ENCODE peak calls at places on chromosomes 2 and 18, in four cellular contexts. H, T, U and I are unnamed samples.

GRCh38 chr2:85032621-85033020 is 61.7 kb downstream of the KCMF1 start:
- DNase-seq in T (no peak), H (no peak), U (no peak), I (no peak)

GRCh38 chr2:74935883-74936483 is 22.5 kb upstream of the POLE4 start:
- DNase-seq in U (no peak), H (no peak), T (no peak), I (no peak)

GRCh38 chr2:55363636-55364035 is 56.0 kb downstream of the CCDC88A start:
- DNase-seq in U (no peak), H (no peak), T (no peak), I (no peak)

GRCh38 chr18:11407900-11408299 is 201.5 kb upstream of the SLC35G4 start:
- DNase-seq in H (no peak), U (no peak), T (no peak), I (no peak)

GRCh38 chr18:31428211-31428610 is 19.3 kb upstream of the DSG3 start:
- DNase-seq in T (no peak), U (no peak), H (no peak), I (no peak)

GRCh38 chr2:205198130-205198505 is 484.2 kb upstream of the NRP2 start:
- DNase-seq in H (no peak), T (no peak), U (no peak), I (no peak)

GRCh38 chr2:96374211-96374951 is 38.8 kb downstream of the NCAPH start:
- DNase-seq in T (peak), H (no peak), U (no peak), I (no peak)

GRCh38 chr18:55997156-55997561 is 409.2 kb upstream of the TCF4 start:
- DNase-seq in H (no peak), T (no peak), U (no peak), I (no peak)

GRCh38 chr18:75378674-75379315 is 48.7 kb downstream of the SMIM21 start:
- DNase-seq in U (peak), H (no peak), T (no peak), I (no peak)

GRCh38 chr2:100739735-100740432 is 80.1 kb upstream of the NPAS2 start:
- DNase-seq in T (peak), U (no peak), H (no peak), I (no peak)

GRCh38 chr2:109647636-109648035 is 33.5 kb downstream of the SOWAHC start:
- DNase-seq in U (no peak), H (peak), T (no peak), I (no peak)

GRCh38 chr2:234218261-234219180 is 168.0 kb downstream of the SPP2 start:
- DNase-seq in U (peak), H (no peak), T (no peak), I (no peak)

GRCh38 chr2:23904692-23905091 is 22.2 kb downstream of the ATAD2B start:
- DNase-seq in T (no peak), H (no peak), U (no peak), I (no peak)

GRCh38 chr2:54239427-54239826 is 16.6 kb downstream of the TSPYL6 start:
- DNase-seq in T (no peak), H (no peak), U (no peak), I (no peak)

GRCh38 chr2:238091426-238092060 is 8.6 kb upstream of the ESPNL start:
- DNase-seq in H (no peak), U (no peak), T (no peak), I (no peak)

GRCh38 chr2:201432038-201432437 is 19.2 kb downstream of the TRAK2 start:
- DNase-seq in H (no peak), U (no peak), T (no peak), I (no peak)

GRCh38 chr2:112691761-112692370 is 29.0 kb upstream of the NT5DC4 start:
- DNase-seq in H (no peak), T (no peak), U (no peak), I (no peak)

GRCh38 chr2:20913460-20913859 is 90.6 kb upstream of the LDAH start:
- DNase-seq in T (peak), U (no peak), H (no peak), I (no peak)

GRCh38 chr18:50451100-50451842 is 76.4 kb downstream of the SKA1 start:
- DNase-seq in T (no peak), U (no peak), H (no peak), I (no peak)

GRCh38 chr2:203685081-203685621 is 21.3 kb upstream of the CD28 start:
- DNase-seq in U (no peak), H (no peak), T (no peak), I (no peak)

GRCh38 chr18:48009116-48009825 is 78.8 kb upstream of the SMAD2 start:
- DNase-seq in H (no peak), U (no peak), T (no peak), I (no peak)

GRCh38 chr2:147061269-147061668 is 783.6 kb upstream of the ACVR2A start:
- DNase-seq in T (no peak), H (no peak), U (no peak), I (no peak)

GRCh38 chr2:121529439-121530209 is 1.1 kb upstream of the RNU4ATAC start:
- DNase-seq in H (no peak), U (peak), T (peak), I (no peak)

GRCh38 chr2:173021939-173022371 is 53.7 kb upstream of the MAP3K20 start:
- DNase-seq in T (no peak), H (no peak), U (no peak), I (no peak)
- TF ChIP-seq CTCF in T (peak), H (no peak), U (no peak), I (peak)

DNA sequence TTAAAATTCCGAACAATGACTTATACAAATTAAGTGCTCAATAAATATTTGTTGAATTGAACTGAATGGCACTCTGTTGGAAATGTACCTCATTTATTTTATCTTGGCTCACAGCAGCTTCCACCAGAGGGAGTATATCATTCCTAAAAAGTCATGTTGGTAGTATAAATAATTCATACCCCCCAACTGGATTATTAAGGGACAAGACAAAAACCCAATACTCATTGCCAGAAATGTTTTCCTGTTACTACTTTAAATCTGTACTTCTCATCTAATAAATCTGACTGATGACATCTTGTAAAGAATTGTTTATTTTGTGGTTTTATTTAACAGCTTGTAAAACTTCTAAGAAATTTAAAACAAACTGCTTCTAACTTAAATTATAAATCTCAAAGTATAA is 163.9 kb downstream of the CDH2 start:
- DNase-seq in U (no peak), H (no peak), T (no peak), I (no peak)
- TF ChIP-seq CTCF in U (peak), H (no peak), T (peak), I (peak)

GRCh38 chr2:239394978-239395377 is 5.8 kb downstream of the HDAC4 start:
- DNase-seq in H (no peak), U (no peak), T (no peak), I (no peak)

GRCh38 chr2:239397856-239398470 is 2.9 kb downstream of the HDAC4 start:
- DNase-seq in T (no peak), H (peak), U (peak), I (no peak)

GRCh38 chr2:239395524-239395923 is 5.3 kb downstream of the HDAC4 start:
- DNase-seq in U (no peak), H (no peak), T (no peak), I (no peak)

GRCh38 chr2:239398536-239398935 is 2.3 kb downstream of the HDAC4 start:
- DNase-seq in T (peak), H (peak), U (no peak), I (no peak)

DNA sequence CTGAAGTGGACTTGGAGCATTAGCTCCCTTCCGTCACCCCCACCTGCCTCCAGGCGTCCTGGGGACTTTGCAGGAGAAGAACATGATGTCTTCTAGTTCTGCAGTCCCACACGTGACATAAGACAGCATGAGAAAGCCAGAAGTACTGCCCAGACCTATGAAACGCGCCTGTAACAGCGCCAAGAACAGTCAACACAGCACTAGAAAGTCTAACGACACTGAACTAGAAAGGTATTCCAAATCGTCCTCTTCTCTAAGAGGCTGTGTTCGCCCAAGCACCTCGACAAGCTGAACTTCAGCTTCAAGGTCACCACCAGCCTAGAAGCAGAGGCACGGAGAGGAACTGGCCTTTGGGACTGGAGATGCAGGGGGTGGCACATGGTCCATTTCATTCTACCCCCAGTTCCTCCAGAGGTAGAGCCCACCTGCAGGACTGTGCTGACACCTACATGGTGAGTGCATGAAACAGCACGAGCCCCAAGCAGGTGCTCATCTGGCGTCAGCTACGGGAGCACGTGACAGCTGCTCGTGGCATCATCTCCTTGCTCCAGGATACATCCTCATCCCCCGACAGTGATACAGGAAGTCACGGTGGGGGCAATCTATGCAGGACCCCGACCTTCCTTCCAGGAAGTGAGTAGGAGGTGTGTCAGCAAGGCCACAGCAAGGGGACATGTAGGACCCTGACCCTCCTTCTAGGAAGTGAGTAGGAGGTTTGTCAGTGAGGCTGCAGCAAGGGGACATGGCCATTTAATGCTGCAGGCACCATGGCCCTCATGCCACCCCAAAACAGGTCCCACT is 3.7 kb downstream of the HDAC4 start:
- DNase-seq in U (no peak), H (peak), T (peak), I (no peak)
- TF ChIP-seq CTCF in U (no peak), H (no peak), T (no peak), I (peak)

GRCh38 chr2:1137992-1138391 is 187.3 kb downstream of the SNTG2 start:
- DNase-seq in T (no peak), U (no peak), H (no peak), I (no peak)

GRCh38 chr2:1143129-1143528 is 192.5 kb downstream of the SNTG2 start:
- DNase-seq in H (no peak), U (no peak), T (no peak), I (no peak)

GRCh38 chr2:1136807-1137663 is 186.4 kb downstream of the SNTG2 start:
- DNase-seq in H (no peak), T (no peak), U (no peak), I (no peak)

GRCh38 chr2:1141079-1141478 is 190.4 kb downstream of the SNTG2 start:
- DNase-seq in U (no peak), H (no peak), T (no peak), I (no peak)

GRCh38 chr2:1140389-1141003 is 189.8 kb downstream of the SNTG2 start:
- DNase-seq in H (no peak), U (peak), T (peak), I (peak)
- TF ChIP-seq CTCF in H (peak), U (peak), T (peak), I (peak)

GRCh38 chr2:239731998-239732665 is 293.0 kb downstream of the NDUFA10 start:
- DNase-seq in U (no peak), T (no peak), H (no peak), I (no peak)

GRCh38 chr2:239729681-239730566 is 295.2 kb downstream of the NDUFA10 start:
- DNase-seq in H (no peak), T (no peak), U (no peak), I (no peak)

GRCh38 chr2:239732666-239733010 is 292.5 kb downstream of the NDUFA10 start:
- DNase-seq in U (no peak), T (no peak), H (no peak), I (no peak)

GRCh38 chr2:239730897-239731296 is 294.2 kb downstream of the NDUFA10 start:
- DNase-seq in T (no peak), U (no peak), H (no peak), I (no peak)

GRCh38 chr2:239731422-239731821 is 293.7 kb downstream of the NDUFA10 start:
- DNase-seq in T (no peak), H (no peak), U (no peak), I (no peak)
- TF ChIP-seq CTCF in T (no peak), H (no peak), U (no peak), I (no peak)

GRCh38 chr2:236965021-236965840 is 120.5 kb upstream of the COPS8 start:
- DNase-seq in U (no peak), T (no peak), H (peak), I (no peak)

GRCh38 chr2:236962816-236963215 is 122.9 kb upstream of the COPS8 start:
- DNase-seq in H (peak), U (no peak), T (no peak), I (no peak)

GRCh38 chr2:236964291-236964690 is 121.4 kb upstream of the COPS8 start:
- DNase-seq in U (no peak), T (no peak), H (peak), I (no peak)

GRCh38 chr2:236965841-236966096 is 119.9 kb upstream of the COPS8 start:
- DNase-seq in H (no peak), U (no peak), T (no peak), I (no peak)

GRCh38 chr2:236963631-236964030 is 122.1 kb upstream of the COPS8 start:
- DNase-seq in H (peak), T (no peak), U (no peak), I (no peak)
- TF ChIP-seq CTCF in H (no peak), T (no peak), U (no peak), I (no peak)

DNA sequence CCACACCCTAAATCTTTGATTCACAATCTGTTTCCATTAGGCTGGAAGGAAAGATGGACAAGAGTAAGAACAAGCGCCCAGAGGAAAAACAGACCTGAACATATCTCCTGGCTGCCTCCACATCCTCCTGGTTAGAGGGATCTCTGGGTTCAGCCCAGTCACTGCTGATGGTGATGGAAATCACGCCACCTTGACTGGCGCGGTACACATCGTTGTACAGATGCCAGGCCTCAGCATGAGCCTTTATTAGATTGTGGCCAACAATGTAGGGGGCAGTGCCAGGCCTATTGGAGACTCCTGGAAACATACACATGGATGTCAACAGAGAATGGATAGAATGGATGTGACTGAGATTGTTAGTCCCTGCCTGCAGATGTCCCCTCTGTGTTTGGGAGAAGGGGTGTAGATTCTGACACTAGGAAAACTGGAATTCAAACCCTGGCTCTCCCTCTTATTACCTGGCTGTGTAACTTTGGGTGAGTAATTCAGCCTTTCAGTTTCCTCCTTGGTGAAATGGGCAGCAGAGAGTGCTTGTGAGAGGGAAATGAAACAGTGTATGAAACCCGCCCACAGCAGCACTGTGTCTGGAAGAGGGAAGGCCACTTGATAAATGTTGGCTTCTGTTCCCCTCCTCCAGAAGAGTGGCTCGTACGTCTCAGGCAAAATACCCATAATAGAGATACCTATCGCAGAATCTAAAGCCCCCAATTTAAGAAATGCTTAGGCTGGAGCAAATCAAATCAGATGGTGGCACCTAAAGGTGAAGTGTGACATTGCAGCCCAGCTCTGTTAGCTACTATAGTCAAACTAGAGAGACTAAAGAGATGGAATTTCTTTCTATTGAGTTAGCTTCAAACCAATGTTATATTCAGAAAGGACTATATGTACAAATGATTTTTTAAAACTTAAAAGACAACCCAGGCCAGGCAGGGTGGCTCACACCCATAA is 36.2 kb downstream of the LCT start:
- DNase-seq in T (no peak), H (no peak), U (no peak), I (no peak)
- TF ChIP-seq CTCF in T (no peak), H (no peak), U (no peak), I (no peak)

GRCh38 chr2:156332452-156333273 is at the start of gene NR4A2:
- DNase-seq in H (peak), T (peak), U (peak), I (peak)

GRCh38 chr2:156333951-156334495 is 1.5 kb upstream of the NR4A2 start:
- DNase-seq in T (peak), H (no peak), U (peak), I (peak)

GRCh38 chr2:156331572-156332451 is 709 bp downstream of the NR4A2 start:
- DNase-seq in U (peak), T (peak), H (peak), I (no peak)

GRCh38 chr2:156333274-156333950 is 891 bp upstream of the NR4A2 start:
- DNase-seq in H (peak), U (no peak), T (no peak), I (no peak)

DNA sequence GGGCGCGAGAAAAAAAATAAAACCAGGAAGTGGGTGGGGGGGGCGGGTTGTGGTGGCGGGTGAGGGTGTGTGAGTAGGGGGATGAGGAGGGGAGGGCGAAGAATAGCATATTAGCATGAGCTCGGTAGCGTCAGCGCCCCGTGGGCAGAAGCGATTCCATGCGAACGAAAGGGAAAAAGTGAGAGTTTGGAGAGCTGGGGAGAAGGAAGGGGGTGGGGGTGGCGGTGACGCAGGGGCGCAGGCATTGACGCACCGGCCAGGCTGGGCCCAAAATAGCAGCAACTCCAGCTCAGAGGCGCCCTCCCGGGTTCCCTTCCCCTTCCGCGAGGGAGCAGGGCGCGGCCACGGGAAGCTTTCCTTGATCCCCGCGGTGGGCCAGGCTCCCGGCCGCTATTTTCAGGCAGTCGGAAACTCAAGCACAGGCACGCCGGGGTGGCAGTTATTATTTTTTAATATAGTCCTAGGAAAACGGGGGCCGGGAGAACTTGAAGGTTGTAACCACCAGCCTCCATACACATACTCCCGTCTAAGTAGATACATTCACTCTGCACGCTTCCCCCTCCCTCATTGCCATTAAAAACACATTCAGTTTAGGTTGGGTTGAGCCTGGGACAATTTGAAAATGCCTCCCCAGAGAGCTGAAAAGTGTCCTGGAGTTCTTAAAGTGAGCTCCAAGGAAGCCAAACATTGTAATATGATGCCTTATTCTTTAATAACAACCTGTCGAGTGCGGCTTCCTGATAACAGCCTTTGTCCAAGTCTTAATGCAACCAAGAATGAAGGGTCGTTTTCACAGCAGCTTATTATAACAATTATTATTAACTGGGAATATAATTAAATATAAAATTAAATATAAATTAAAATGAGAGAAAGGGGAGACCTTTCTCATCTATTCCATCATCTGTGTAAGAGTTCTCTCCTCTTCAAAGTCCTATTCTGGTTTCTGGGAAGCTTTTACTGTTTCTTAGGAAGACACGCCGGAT is 2.3 kb upstream of the NR4A2 start:
- DNase-seq in H (peak), U (peak), T (peak), I (peak)
- TF ChIP-seq CTCF in H (no peak), U (no peak), T (no peak), I (peak)